ENCODE peak calls at places on chromosomes 1 and 21, in four cellular contexts. Q is progenitor cell of endocrine pancreas, W is mucosa of descending colon, S is cardiac muscle cell. G is an unnamed sample.
A peak's percentile ranks its signal among the peaks of the same experiment; 100 is the strongest.

GRCh38 chr1:14228677-14229076 is 369.8 kb upstream of the KAZN start:
- DNase-seq in Q (no peak), W (no peak), S (no peak), G (no peak)

GRCh38 chr21:44854664-44855446 is 18.6 kb downstream of the PTTG1IP start:
- DNase-seq in Q (no peak), W (no peak), S (no peak), G (no peak)

GRCh38 chr1:165845569-165845968 is 18.2 kb downstream of the UCK2 start:
- DNase-seq in Q (no peak), W (no peak), S (no peak), G (no peak)

GRCh38 chr1:37764888-37765441 is at the start of gene EPHA10:
- DNase-seq in Q (no peak), W (no peak), S (no peak), G (peak; percentile 16)

GRCh38 chr1:104084380-104084779 is 334.7 kb downstream of the AMY1C start:
- DNase-seq in Q (no peak), W (no peak), S (no peak), G (no peak)

GRCh38 chr1:191711961-191712360 is 446.3 kb upstream of the RGS18 start:
- DNase-seq in Q (no peak), W (no peak), S (no peak), G (no peak)

GRCh38 chr21:42621166-42621827 is 32.1 kb upstream of the PDE9A start:
- DNase-seq in Q (no peak), W (peak; percentile 60), S (no peak), G (no peak)

GRCh38 chr1:109307363-109308021 is 681 bp upstream of the MYBPHL start:
- DNase-seq in Q (no peak), W (no peak), S (peak; percentile 89), G (no peak)

GRCh38 chr1:115404936-115405335 is 66.9 kb upstream of the NGF start:
- DNase-seq in Q (no peak), W (no peak), S (no peak), G (no peak)

GRCh38 chr1:246782120-246782900 is 58.1 kb downstream of the SCCPDH start:
- DNase-seq in Q (no peak), W (no peak), S (no peak), G (no peak)

GRCh38 chr1:1085171-1085841 is 11.2 kb upstream of the RNF223 start:
- DNase-seq in Q (no peak), W (no peak), S (no peak), G (no peak)

GRCh38 chr1:63119575-63120155 is 202.7 kb upstream of the FOXD3 start:
- DNase-seq in Q (no peak), W (no peak), S (no peak), G (no peak)

GRCh38 chr21:45498646-45499000 is 43.6 kb downstream of the SLC19A1 start:
- DNase-seq in Q (no peak), W (no peak), S (no peak), G (no peak)

GRCh38 chr1:6473156-6473555 is 7.2 kb upstream of the TNFRSF25 start:
- DNase-seq in Q (no peak), W (no peak), S (no peak), G (no peak)

GRCh38 chr1:205777994-205778393 is 2.7 kb upstream of the RAB29 start:
- DNase-seq in Q (no peak), W (no peak), S (no peak), G (no peak)

GRCh38 chr1:22626219-22626902 is 10.1 kb upstream of the C1QA start:
- DNase-seq in Q (no peak), W (no peak), S (no peak), G (no peak)

DNA sequence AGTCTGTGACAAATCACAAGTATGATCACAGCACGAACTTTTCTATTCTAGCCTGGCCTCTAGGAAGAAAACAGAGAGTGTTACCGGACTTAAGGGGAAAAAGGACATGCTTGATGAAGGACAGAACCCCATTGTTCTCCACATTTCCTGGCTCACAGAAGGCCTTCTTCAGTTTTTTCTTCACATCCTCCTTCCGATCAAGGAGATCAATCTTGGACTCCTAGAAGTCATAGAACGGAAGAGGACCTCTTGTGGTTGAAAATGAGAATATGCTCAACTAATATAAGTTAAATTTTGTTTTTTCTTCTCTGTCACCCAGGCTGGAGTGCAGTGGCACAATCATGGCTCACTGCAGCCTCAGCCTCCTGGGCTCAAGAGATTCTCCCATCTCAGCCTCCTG is 30.3 kb downstream of the YARS1 start:
- DNase-seq in Q (no peak), W (no peak), S (no peak), G (no peak)
- TF ChIP-seq CTCF in Q (peak; percentile 43), W (no peak), S (peak; percentile 27), G (peak; percentile 39)

GRCh38 chr1:239987103-239987745 is 104.5 kb upstream of the FMN2 start:
- DNase-seq in Q (no peak), W (peak; percentile 80), S (peak; percentile 62), G (peak; percentile 26)
- TF ChIP-seq CTCF in Q (peak; percentile 77), W (peak; percentile 33), S (peak; percentile 70), G (peak; percentile 74)

GRCh38 chr1:111621050-111621449 is 1.5 kb downstream of the RAP1A start:
- DNase-seq in Q (no peak), W (no peak), S (no peak), G (no peak)
- TF ChIP-seq CTCF in Q (no peak), W (no peak), S (no peak), G (no peak)

DNA sequence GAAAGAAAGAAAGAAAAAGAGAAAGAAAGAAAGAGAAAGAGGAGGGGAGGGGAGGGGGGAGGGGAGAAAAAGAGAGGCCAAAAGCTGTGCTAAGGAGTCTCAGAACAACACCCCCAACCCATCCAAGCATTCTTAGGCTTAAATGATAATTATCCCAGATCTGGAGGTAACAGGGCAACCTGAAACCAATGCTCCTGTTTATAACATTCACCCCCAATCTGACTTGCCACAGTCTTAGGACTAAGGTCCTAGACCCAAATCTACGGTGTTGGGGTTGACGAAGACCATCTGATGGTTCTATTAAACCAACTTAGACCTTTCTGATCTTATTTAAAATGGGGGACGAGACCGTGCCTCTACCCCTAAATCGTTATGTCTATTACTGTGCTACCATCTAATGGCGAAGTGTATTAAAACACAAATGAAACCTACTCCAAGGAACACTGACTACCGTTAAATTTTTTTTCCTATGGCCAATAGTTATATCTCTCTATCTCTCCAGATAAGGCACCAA is 119.3 kb upstream of the CDC42BPA start:
- DNase-seq in Q (no peak), W (no peak), S (peak; percentile 35), G (no peak)
- TF ChIP-seq CTCF in Q (peak; percentile 38), W (no peak), S (peak; percentile 41), G (no peak)

GRCh38 chr1:61436016-61436415 is 288.9 kb downstream of the TM2D1 start:
- DNase-seq in Q (no peak), W (no peak), S (no peak), G (no peak)
- TF ChIP-seq CTCF in Q (no peak), W (no peak), S (peak; percentile 33), G (no peak)

GRCh38 chr1:2277741-2278488 is 49.8 kb downstream of the SKI start:
- DNase-seq in Q (no peak), W (no peak), S (no peak), G (no peak)

GRCh38 chr1:2274231-2274967 is 46.3 kb downstream of the SKI start:
- DNase-seq in Q (no peak), W (no peak), S (no peak), G (no peak)

GRCh38 chr1:2274968-2275475 is 46.9 kb downstream of the SKI start:
- DNase-seq in Q (no peak), W (no peak), S (no peak), G (no peak)

GRCh38 chr1:2276803-2277580 is 48.9 kb downstream of the SKI start:
- DNase-seq in Q (no peak), W (no peak), S (no peak), G (no peak)

DNA sequence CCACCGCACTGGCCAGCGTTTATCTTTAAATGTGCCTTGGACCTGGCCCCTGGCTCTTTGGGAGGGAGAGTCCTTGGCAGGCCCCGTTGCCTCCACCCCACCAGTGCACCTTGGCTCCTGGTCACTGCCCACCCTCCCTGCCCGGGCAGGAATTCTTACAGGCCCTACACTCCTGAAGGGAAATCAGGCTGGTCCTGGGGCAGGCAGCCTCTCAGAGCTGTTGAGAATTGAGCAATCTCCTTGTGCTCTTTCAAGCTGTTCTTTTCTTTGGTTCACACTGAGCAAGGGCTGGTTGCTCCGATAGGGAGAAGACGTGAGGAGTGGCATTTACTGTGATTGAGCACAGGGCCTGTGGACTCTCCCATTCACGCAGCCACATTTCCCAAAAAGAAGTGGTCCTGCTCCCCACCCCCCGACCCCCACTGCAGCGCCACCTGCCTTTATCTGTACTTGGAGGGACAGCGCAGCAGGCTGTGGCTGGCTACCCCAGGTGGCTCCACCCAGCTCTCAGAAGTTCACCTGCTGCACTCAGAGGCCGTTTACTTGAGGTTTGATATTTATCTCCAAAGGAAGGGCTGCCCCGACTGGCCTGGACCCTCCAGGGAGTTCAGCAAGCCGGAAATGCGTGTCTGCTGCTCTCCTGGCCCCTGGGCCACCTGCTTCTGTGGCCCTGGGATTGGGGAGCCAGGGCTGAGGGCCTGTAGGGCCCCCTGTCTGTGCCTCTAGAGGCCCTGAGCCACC is 47.8 kb downstream of the SKI start:
- DNase-seq in Q (no peak), W (no peak), S (no peak), G (no peak)
- TF ChIP-seq CTCF in Q (no peak), W (no peak), S (no peak), G (no peak)

G was measured in endothelial cell.